ENCODE peak calls at places on chromosomes 3 and 15, in six cellular contexts. X, Y, R, I, C and L are unnamed samples.

GRCh38 chr3:52471371-52472238 is 16.2 kb downstream of the NISCH start:
- DNase-seq in I (peak; percentile 55), Y (peak; percentile 94), C (peak; percentile 75), R (peak; percentile 57), X (no peak), L (no peak)

GRCh38 chr3:9793161-9793781 is 389 bp downstream of the ARPC4 start:
- DNase-seq in I (peak; percentile 36), R (no peak), X (no peak), Y (no peak), C (no peak), L (no peak)

GRCh38 chr3:64898941-64899340 is 211.1 kb upstream of the ADAMTS9 start:
- DNase-seq in R (no peak), X (no peak), Y (no peak), C (no peak), I (no peak), L (no peak)

GRCh38 chr3:127899769-127900168 is 15.3 kb upstream of the KBTBD12 start:
- DNase-seq in I (no peak), Y (no peak), R (no peak), C (no peak), X (no peak), L (no peak)

GRCh38 chr15:67931861-67932260 is 92.0 kb upstream of the RNU6-1 start:
- DNase-seq in C (no peak), Y (no peak), I (no peak), X (no peak), R (no peak), L (no peak)

GRCh38 chr3:49629451-49629850 is 44.7 kb upstream of the APEH start:
- DNase-seq in X (no peak), Y (no peak), I (no peak), C (no peak), R (no peak), L (no peak)

GRCh38 chr3:126119008-126119675 is 35.2 kb upstream of the SLC41A3 start:
- DNase-seq in I (no peak), R (no peak), X (no peak), C (peak; percentile 35), Y (peak; percentile 72), L (no peak)

GRCh38 chr3:126752303-126753190 is 48.5 kb downstream of the CHCHD6 start:
- DNase-seq in R (peak; percentile 49), I (peak; percentile 73), C (peak; percentile 83), X (peak; percentile 62), Y (peak; percentile 94), L (peak; percentile 38)

GRCh38 chr3:119240582-119241434 is at the start of gene B4GALT4:
- DNase-seq in I (peak; percentile 80), Y (peak; percentile 97), R (peak; percentile 67), C (peak; percentile 91), X (peak; percentile 72), L (peak; percentile 74)

GRCh38 chr3:178739720-178740119 is 203.5 kb downstream of the KCNMB2 start:
- DNase-seq in R (no peak), Y (no peak), X (no peak), I (no peak), C (no peak), L (no peak)

GRCh38 chr3:39263576-39263975 is 16.3 kb downstream of the CX3CR1 start:
- DNase-seq in X (no peak), Y (no peak), I (no peak), C (no peak), R (no peak), L (no peak)